ENCODE peak calls at places on chromosome 9, in five cellular contexts. V is stomach, R is foreskin fibroblast, Z is endodermal cell, J is uterus. O is an unnamed sample.

GRCh38 chr9:121954477-121955175 is 138.5 kb downstream of the TTLL11 start:
- DNase-seq in Z (no peak), V (no peak), J (peak; percentile 82), R (peak; percentile 64), O (no peak)

GRCh38 chr9:136189394-136190236 is 15.3 kb downstream of the LHX3 start:
- DNase-seq in Z (no peak), V (no peak), J (no peak), R (peak; percentile 33), O (no peak)

GRCh38 chr9:111427186-111427585 is 57.0 kb downstream of the ECPAS start:
- DNase-seq in V (no peak), R (peak; percentile 62), J (no peak), Z (no peak), O (no peak)

GRCh38 chr9:19154135-19154612 is 26.9 kb upstream of the PLIN2 start:
- DNase-seq in R (peak; percentile 91), J (peak; percentile 88), Z (no peak), V (no peak), O (no peak)

GRCh38 chr9:34405719-34406118 is 29.0 kb upstream of the MYORG start:
- DNase-seq in Z (no peak), R (no peak), J (no peak), V (no peak), O (no peak)

GRCh38 chr9:115989816-115990215 is 163.8 kb upstream of the PAPPA start:
- DNase-seq in J (no peak), Z (no peak), R (no peak), V (no peak), O (no peak)

GRCh38 chr9:5428794-5429528 is 8.8 kb downstream of the PLGRKT start:
- DNase-seq in R (no peak), Z (no peak), J (no peak), V (no peak), O (no peak)

GRCh38 chr9:81116340-81117207 is 572.8 kb downstream of the TLE1 start:
- DNase-seq in J (peak; percentile 27), Z (no peak), R (peak; percentile 7), V (no peak), O (no peak)

GRCh38 chr9:116212986-116213672 is 59.5 kb downstream of the PAPPA start:
- DNase-seq in Z (no peak), R (no peak), V (no peak), J (no peak), O (no peak)

GRCh38 chr9:69056416-69056815 is 20.9 kb downstream of the FXN start:
- DNase-seq in V (no peak), Z (no peak), R (no peak), J (no peak), O (no peak)

DNA sequence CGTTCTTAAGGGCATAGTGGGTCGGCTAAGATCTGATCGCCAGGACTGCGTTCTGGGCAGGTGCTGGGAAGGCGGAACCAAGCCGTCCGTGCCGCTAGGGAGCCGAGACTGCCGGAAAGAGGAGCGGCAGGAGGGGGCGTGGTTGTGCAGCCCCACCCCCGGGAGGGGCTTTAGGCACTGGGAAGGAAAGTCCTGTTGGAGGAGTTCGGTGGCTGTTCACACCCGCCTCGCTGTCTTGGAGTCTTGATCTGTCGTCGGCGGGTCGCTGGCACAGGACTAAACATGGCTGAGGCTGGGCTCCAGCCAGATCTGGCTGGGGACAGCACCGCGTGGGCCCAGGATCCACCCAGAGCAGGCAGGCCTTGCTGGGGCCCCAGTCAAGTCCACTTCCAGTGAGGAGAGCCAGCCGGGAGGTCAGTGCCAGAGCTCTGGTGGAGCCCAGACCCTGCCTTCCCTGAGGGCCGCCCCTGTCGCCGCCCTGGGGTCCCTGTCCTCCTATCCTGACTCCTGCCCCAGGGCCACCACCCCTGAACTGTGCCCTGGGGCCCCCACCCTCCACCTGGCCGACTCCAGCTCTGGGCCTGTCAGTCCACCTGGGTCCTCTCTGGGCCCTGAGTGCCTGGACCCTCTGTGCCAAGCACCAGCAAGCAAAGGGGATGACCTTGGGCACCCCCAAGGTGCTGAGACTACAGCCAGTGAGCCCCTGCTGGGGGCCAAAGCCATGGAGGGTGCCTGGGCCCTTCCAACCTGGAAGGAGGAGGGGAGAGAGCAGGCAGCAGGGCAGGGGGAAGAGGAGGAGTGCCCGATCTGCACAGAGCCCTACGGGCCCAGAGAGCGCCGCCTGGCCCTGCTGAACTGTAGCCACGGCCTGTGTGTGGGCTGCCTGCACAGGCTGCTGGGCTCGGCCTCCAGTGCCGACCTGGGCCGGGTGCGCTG is 4.5 kb downstream of the RNF208 start:
- DNase-seq in Z (peak; percentile 93), V (peak; percentile 95), R (peak; percentile 43), J (no peak), O (no peak)
- H3K4me3 ChIP-seq in Z (no peak overlapping the region), V (peak overlapping the region; percentile 36), R (no peak overlapping the region), J (no peak overlapping the region), O (no peak overlapping the region)

GRCh38 chr9:36913393-36914211 is 120.5 kb downstream of the PAX5 start:
- DNase-seq in R (no peak), J (no peak), V (no peak), Z (peak; percentile 61), O (no peak)
- TF ChIP-seq CTCF in R (no peak), J (no peak), V (no peak), Z (peak; percentile 70), O (peak; percentile 11)

DNA sequence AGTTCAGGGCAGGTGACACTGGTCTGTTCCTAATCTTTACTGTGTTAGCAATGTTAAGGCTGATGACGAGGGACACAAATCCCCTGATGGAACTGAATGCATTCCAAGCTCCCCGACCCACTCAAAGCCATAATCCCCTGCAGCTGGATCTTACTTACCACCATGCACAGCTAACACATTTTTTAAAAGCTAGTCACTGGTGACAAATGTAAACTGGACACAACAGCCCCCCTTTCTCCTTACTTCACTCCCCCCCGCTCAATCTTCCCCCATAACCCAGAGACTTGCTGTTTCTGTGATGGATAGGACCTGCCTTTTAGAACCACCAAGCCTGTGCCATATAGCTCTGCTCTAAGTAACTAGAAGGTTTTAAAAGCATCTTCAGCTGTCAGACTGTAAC is 44.5 kb downstream of the BNC2 start:
- DNase-seq in Z (no peak), V (no peak), R (peak; percentile 87), J (no peak), O (peak; percentile 59)
- H3K4me3 ChIP-seq in Z (peak overlapping the region; percentile 8), V (no peak overlapping the region), R (no peak overlapping the region), J (no peak overlapping the region), O (no peak overlapping the region)

DNA sequence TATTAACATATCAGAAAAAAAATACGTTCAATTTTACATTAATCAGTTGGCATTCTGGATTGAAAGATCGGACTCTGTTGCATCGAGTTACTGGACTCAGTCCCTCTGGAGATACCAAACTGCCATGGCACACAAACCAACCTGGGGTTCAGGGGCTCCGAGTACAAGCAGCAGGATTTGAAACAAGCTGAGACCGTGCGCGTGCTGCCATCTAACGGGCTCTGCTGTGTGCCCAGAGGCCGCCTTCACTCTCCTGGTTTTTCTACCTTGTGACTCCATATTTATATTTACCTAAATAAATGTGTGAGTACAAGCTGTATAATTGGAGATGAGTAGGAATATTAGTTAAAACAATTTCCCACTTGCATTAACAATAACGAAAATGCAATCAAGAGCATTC is 48.2 kb downstream of the ANXA1 start:
- DNase-seq in R (peak; percentile 41), J (no peak), V (no peak), Z (peak; percentile 78), O (no peak)
- TF ChIP-seq CTCF in R (no peak), J (no peak), V (no peak), Z (peak; percentile 53), O (no peak)

GRCh38 chr9:13322828-13323550 is 43.5 kb upstream of the MPDZ start:
- DNase-seq in V (no peak), Z (peak; percentile 51), J (peak; percentile 43), R (no peak), O (no peak)
- H3K4me3 ChIP-seq in V (no peak overlapping the region), Z (no peak overlapping the region), J (no peak overlapping the region), R (no peak overlapping the region), O (no peak overlapping the region)

DNA sequence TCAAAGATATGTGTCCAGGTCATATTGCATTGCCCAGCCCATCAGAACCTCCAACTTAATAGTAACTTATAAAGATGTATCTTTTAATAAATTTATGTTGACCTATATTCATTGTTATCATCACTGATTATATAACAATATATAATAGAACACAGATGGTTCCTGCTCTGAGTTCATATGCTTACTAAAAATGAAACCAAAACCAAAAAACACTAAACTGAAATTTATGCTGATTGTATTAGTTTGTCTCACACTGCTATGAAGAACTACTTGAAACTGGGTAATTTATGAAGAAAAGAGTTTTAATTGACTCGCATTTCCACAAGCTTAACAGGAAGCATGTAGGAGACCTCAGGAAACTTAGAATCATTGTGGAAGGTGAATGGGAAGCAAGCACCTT is 462.5 kb upstream of the TYRP1 start:
- DNase-seq in R (no peak), Z (no peak), V (no peak), J (no peak), O (no peak)
- TF ChIP-seq CTCF in R (no peak), Z (no peak), V (no peak), J (no peak), O (no peak)

GRCh38 chr9:96047741-96048115 is 172.2 kb downstream of the ERCC6L2 start:
- DNase-seq in V (no peak), R (no peak), J (no peak), Z (no peak), O (no peak)

GRCh38 chr9:96050048-96050875 is 174.8 kb downstream of the ERCC6L2 start:
- DNase-seq in Z (no peak), R (no peak), V (no peak), J (no peak), O (no peak)

GRCh38 chr9:96047116-96047639 is 171.7 kb downstream of the ERCC6L2 start:
- DNase-seq in Z (no peak), R (no peak), J (no peak), V (no peak), O (no peak)

GRCh38 chr9:96048954-96049831 is 173.7 kb downstream of the ERCC6L2 start:
- DNase-seq in R (no peak), Z (no peak), V (peak; percentile 96), J (no peak), O (no peak)

DNA sequence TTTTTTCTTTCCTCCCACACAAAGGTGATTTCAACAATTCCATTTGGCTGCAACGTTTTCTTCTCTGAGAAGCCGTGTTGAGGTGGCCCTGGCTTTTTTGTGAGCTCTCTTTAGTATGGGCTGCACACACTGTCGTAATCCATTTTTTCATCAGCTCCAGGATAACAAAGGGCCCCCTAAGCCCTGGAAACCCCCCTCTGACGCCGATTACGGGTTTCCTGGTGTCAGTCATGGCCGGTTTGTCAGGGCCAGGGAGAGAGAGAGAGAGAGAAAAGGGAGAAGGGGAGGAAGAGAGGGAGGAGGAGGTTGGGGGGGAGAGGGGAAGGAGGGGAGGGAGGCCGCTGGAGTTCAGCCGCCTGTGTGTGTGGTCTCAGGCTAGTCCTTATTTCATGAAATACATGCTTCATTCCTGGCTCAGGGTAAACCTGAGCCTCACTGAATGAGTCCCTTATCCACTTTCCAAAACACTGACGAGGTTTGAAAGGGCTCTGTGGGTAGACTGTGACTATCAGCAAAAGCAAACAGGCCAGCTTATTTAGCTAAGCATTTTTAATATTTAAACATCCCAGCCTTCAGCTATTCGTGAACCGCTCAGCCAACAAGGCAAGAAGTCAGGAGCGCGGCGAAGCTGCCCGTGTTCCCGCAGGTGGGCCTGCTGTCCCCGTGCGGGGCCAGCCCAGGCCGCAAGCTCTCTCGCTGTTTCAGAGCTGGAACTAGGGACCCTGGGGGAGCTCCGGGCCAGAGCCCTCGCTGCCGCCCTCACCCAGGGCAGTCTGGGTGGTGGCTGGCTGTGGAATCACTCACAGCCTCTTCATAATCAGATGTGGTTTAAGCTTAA is 172.8 kb downstream of the ERCC6L2 start:
- DNase-seq in V (peak; percentile 80), R (no peak), J (no peak), Z (peak; percentile 67), O (no peak)
- H3K4me3 ChIP-seq in V (no peak overlapping the region), R (no peak overlapping the region), J (no peak overlapping the region), Z (no peak overlapping the region), O (no peak overlapping the region)

GRCh38 chr9:76996700-76997099 is 22.8 kb upstream of the FOXB2 start:
- DNase-seq in V (no peak), J (peak; percentile 38), R (peak; percentile 68), Z (peak; percentile 90), O (no peak)
- TF ChIP-seq CTCF in V (peak; percentile 20), J (peak; percentile 49), R (peak; percentile 76), Z (peak; percentile 87), O (peak; percentile 78)

O was measured in BJ.